ENCODE peak calls at places on chromosomes 11 and 22, in seven cellular contexts. J is prostate gland, W is transverse colon, H is breast epithelium, M is K562, L is stomach, A is suprapubic skin. O is an unnamed sample.
A peak's percentile ranks its signal among the peaks of the same experiment; 100 is the strongest.

GRCh38 chr22:18970180-18970947 is 34.3 kb upstream of the PRODH start:
- DNase-seq in J (no peak), W (no peak), H (no peak), M (peak; percentile 92), L (no peak), A (no peak), O (no peak)

GRCh38 chr11:126712017-126712625 is 288.4 kb downstream of the KIRREL3 start:
- DNase-seq in J (no peak), W (no peak), H (no peak), M (no peak), L (no peak), A (no peak), O (no peak)

GRCh38 chr11:64384981-64385952 is 26.3 kb downstream of the RPS6KA4 start:
- DNase-seq in J (no peak), W (no peak), H (no peak), M (no peak), L (no peak), A (no peak), O (no peak)

GRCh38 chr11:13183094-13183825 is 94.3 kb upstream of the BMAL1 start:
- DNase-seq in J (no peak), W (no peak), H (no peak), M (no peak), L (no peak), A (no peak), O (no peak)

GRCh38 chr22:40504285-40505249 is 132.0 kb downstream of the MRTFA start:
- DNase-seq in J (no peak), W (no peak), H (no peak), M (no peak), L (no peak), A (no peak), O (no peak)

GRCh38 chr22:37457093-37457893 is 28.9 kb downstream of the MFNG start:
- DNase-seq in J (peak; percentile 69), W (peak; percentile 84), H (peak; percentile 66), M (peak; percentile 83), L (peak; percentile 89), A (peak; percentile 75), O (no peak)

GRCh38 chr11:5452712-5453111 is 3.6 kb downstream of the OR51I2 start:
- DNase-seq in J (no peak), W (no peak), H (no peak), M (no peak), L (no peak), A (no peak), O (no peak)

GRCh38 chr11:16780698-16781550 is 42.5 kb downstream of the C11orf58 start:
- DNase-seq in J (no peak), W (no peak), H (no peak), M (no peak), L (peak; percentile 17), A (no peak), O (no peak)

GRCh38 chr11:67240575-67241389 is 25.5 kb upstream of the GRK2 start:
- DNase-seq in J (peak; percentile 61), W (peak; percentile 82), H (peak; percentile 76), M (peak; percentile 70), L (peak; percentile 59), A (peak; percentile 80), O (peak; percentile 81)

GRCh38 chr22:50178471-50178864 is 7.2 kb upstream of the TRABD start:
- DNase-seq in J (no peak), W (no peak), H (no peak), M (no peak), L (no peak), A (peak; percentile 55), O (peak; percentile 59)

GRCh38 chr11:116217006-116217405 is 555.8 kb downstream of the BUD13 start:
- DNase-seq in J (peak; percentile 11), W (peak; percentile 34), H (no peak), M (peak; percentile 40), L (no peak), A (no peak), O (no peak)

GRCh38 chr11:89184021-89184420 is 6.3 kb downstream of the TYR start:
- DNase-seq in J (no peak), W (no peak), H (no peak), M (no peak), L (no peak), A (no peak), O (no peak)

GRCh38 chr11:118663929-118664328 is 15.5 kb downstream of the TREH start:
- DNase-seq in J (no peak), W (no peak), H (no peak), M (no peak), L (no peak), A (no peak), O (no peak)

GRCh38 chr11:116037851-116038250 is 533.6 kb upstream of the CADM1 start:
- DNase-seq in J (no peak), W (no peak), H (no peak), M (no peak), L (no peak), A (no peak), O (no peak)

GRCh38 chr11:46719543-46720218 is 668 bp downstream of the F2 start:
- DNase-seq in J (no peak), W (no peak), H (no peak), M (no peak), L (no peak), A (no peak), O (no peak)

GRCh38 chr11:122754553-122755322 is 83.6 kb upstream of the CRTAM start:
- DNase-seq in J (no peak), W (peak; percentile 11), H (no peak), M (peak; percentile 55), L (no peak), A (no peak), O (peak; percentile 27)

GRCh38 chr11:35141538-35141937 is 2.6 kb downstream of the CD44 start:
- DNase-seq in J (peak; percentile 85), W (peak; percentile 85), H (no peak), M (no peak), L (peak; percentile 60), A (peak; percentile 88), O (peak; percentile 86)

GRCh38 chr11:35141034-35141433 is 2.1 kb downstream of the CD44 start:
- DNase-seq in J (no peak), W (no peak), H (no peak), M (no peak), L (no peak), A (no peak), O (no peak)

GRCh38 chr11:35144103-35144741 is 5.3 kb downstream of the CD44 start:
- DNase-seq in J (peak; percentile 25), W (peak; percentile 64), H (no peak), M (no peak), L (peak; percentile 32), A (peak; percentile 69), O (no peak)

GRCh38 chr11:35143509-35144102 is 4.6 kb downstream of the CD44 start:
- DNase-seq in J (no peak), W (no peak), H (no peak), M (no peak), L (no peak), A (no peak), O (no peak)

DNA sequence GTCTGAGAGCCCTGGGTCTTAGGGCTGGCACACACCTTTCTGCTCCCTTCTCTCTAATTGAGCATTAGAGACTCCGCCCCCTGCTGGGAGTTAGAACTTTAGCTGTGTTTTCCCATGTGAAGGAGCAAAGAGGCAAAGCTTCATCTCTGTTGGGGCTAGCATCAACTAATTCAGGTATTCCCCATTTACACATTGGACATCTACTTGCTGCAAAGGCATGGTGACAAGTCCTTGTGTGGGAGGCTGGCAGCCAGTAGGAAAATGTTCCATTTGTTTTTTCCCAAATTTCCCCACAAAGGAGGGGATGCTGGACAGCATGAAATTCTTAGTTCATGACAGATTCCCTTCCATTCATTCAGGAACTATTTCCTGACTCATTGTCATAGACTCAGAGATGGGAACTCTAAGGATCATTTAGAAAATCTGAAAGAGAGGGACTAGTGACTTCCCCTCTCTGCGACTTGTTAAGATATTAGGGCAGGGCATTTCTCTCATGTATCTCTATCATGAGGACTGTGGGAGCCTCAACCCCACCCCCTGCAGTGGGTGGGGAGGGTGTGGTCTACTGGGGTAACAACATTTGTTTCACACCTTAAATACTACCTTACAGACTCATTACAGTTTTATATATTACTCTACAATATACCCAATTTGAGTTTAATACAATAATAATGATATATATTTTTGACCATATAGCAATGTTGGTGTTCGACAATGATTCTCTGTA is 3.7 kb downstream of the CD44 start:
- DNase-seq in J (no peak), W (peak; percentile 42), H (no peak), M (peak; percentile 24), L (no peak), A (peak; percentile 65), O (no peak)
- TF ChIP-seq CTCF in J (no peak), W (peak; percentile 9), H (no peak), M (peak; percentile 29), L (no peak), A (no peak), O (no peak)

GRCh38 chr11:37474889-37475288 is 876.9 kb upstream of the RAG2 start:
- DNase-seq in J (no peak), W (no peak), H (no peak), M (no peak), L (no peak), A (no peak), O (no peak)
- TF ChIP-seq POLR2AphosphoS5 in J (no peak), W (no peak), H (no peak), M (no peak), L (no peak), A (no peak), O (no peak)

GRCh38 chr11:110984147-110984546 is 261.4 kb upstream of the POU2AF2 start:
- DNase-seq in J (no peak), W (no peak), H (no peak), M (no peak), L (no peak), A (no peak), O (no peak)
- TF ChIP-seq POLR2A in J (no peak), W (no peak), H (no peak), M (no peak), L (no peak), A (no peak), O (no peak)

DNA sequence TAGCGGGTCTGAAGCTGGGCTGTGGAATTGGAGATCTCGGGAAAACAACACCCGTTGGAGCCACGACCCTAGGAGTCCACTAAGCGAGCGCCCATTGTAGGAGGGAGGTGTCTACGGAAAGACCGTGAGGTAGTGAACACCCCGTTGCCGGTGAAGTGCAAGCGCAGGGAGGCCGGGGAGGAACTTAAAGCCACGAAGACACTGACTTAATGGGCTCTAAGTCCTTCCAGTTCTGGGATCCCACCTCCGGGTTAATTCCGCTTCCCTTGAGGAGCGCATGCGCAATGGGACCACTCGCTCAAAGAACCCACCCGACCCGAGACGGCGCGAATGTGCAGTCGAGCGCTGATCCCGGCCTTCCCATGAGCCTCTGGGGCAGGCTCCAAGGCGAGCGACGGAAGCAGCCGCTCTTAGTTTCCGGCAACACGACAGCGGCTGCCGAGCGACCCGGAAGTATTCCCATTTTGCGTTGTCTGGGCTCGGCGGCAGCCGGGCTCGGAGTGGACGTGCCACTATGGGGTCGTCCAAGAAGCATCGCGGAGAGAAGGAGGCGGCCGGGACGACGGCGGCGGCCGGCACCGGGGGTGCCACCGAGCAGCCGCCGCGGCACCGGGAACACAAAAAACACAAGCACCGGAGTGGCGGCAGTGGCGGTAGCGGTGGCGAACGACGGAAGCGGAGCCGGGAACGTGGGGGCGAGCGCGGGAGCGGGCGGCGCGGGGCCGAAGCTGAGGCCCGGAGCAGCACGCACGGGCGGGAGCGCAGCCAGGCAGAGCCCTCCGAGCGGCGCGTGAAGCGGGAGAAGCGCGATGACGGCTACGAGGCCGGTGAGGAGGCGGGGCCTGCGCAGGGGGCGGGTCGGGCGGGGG is at the start of gene SART1:
- DNase-seq in J (peak; percentile 96), W (peak; percentile 97), H (peak; percentile 95), M (peak; percentile 95), L (peak; percentile 97), A (peak; percentile 98), O (peak; percentile 99)
- TF ChIP-seq CTCF in J (no peak), W (no peak), H (no peak), M (no peak), L (no peak), A (no peak), O (no peak)

O was measured in sigmoid colon.